ENCODE peak calls at places on chromosomes 4 and X, in seven cellular contexts. I, E, L, P, U, J and A are unnamed samples.
A peak's percentile ranks its signal among the peaks of the same experiment; 100 is the strongest.

GRCh38 chr4:73841243-73841925 is 4.9 kb downstream of the CXCL6 start:
- DNase-seq in P (no peak), I (no peak), J (no peak), L (no peak), E (no peak), U (no peak), A (no peak)

GRCh38 chr4:8312069-8312445 is 42.5 kb downstream of the HTRA3 start:
- DNase-seq in P (no peak), J (no peak), I (no peak), U (peak; percentile 2), E (no peak), L (no peak), A (no peak)

GRCh38 chr4:22597471-22597870 is 81.6 kb upstream of the ADGRA3 start:
- DNase-seq in U (no peak), P (no peak), E (no peak), I (no peak), J (no peak), L (no peak), A (no peak)

GRCh38 chr4:7499661-7500060 is 64.9 kb upstream of the PSAPL1 start:
- DNase-seq in L (no peak), P (no peak), E (no peak), U (no peak), J (no peak), I (no peak), A (no peak)

GRCh38 chrX:136639506-136640176 is 8.3 kb upstream of the CD40LG start:
- DNase-seq in U (no peak), P (no peak), L (peak; percentile 3), J (no peak), E (no peak), I (no peak), A (no peak)

GRCh38 chrX:72620550-72621145 is 48.0 kb upstream of the HDAC8 start:
- DNase-seq in U (no peak), P (no peak), I (no peak), J (no peak), E (peak; percentile 83), L (peak; percentile 42), A (peak; percentile 77)

GRCh38 chr4:131644619-131645018 is 1504.5 kb upstream of the PCDH10 start:
- DNase-seq in U (no peak), L (no peak), E (peak; percentile 30), P (no peak), J (no peak), I (peak; percentile 33), A (peak; percentile 28)

GRCh38 chr4:109947457-109947856 is 34.8 kb downstream of the EGF start:
- DNase-seq in E (no peak), P (no peak), I (no peak), U (no peak), J (no peak), L (peak; percentile 17), A (no peak)

GRCh38 chrX:50691820-50692219 is 122.2 kb downstream of the SHROOM4 start:
- DNase-seq in E (peak; percentile 28), J (no peak), I (no peak), L (peak; percentile 11), U (no peak), P (no peak), A (peak; percentile 20)